ENCODE peak calls at places on chromosomes 2 and 18, in ten cellular contexts. K is A549, A is right lobe of liver, J is HCT116, D is body of pancreas, E is stomach, Q is uterus, X is GM12891, L is tibial nerve, P is ovary. N is an unnamed sample.

GRCh38 chr2:9230051-9230802 is 23.6 kb downstream of the ASAP2 start:
- DNase-seq in K (no peak), A (no peak), J (no peak), D (no peak), E (no peak), Q (no peak), X (no peak), L (no peak), P (no peak), N (peak)

GRCh38 chr2:157536815-157537214 is 91.8 kb downstream of the ACVR1C start:
- DNase-seq in K (no peak), A (no peak), J (no peak), D (no peak), E (no peak), Q (no peak), X (no peak), L (no peak), P (no peak), N (no peak)

GRCh38 chr2:142865924-142866323 is 11.5 kb upstream of the KYNU start:
- DNase-seq in K (no peak), A (no peak), J (no peak), D (no peak), E (no peak), Q (no peak), X (peak), L (no peak), P (no peak), N (no peak)

GRCh38 chr2:165610591-165611029 is 141.1 kb downstream of the CSRNP3 start:
- DNase-seq in K (no peak), A (no peak), J (no peak), D (no peak), E (no peak), Q (no peak), X (no peak), L (no peak), P (no peak), N (no peak)

GRCh38 chr2:185279999-185280398 is 458.6 kb upstream of the FSIP2 start:
- DNase-seq in K (peak), A (no peak), J (no peak), D (no peak), E (no peak), Q (no peak), X (no peak), L (no peak), P (no peak), N (no peak)

GRCh38 chr2:199602271-199602895 is 144.6 kb upstream of the SATB2 start:
- DNase-seq in K (peak), A (no peak), J (peak), D (no peak), E (no peak), Q (no peak), X (no peak), L (no peak), P (no peak), N (no peak)

GRCh38 chr2:198700330-198700729 is 757.4 kb downstream of the SATB2 start:
- DNase-seq in K (no peak), A (no peak), J (no peak), D (no peak), E (no peak), Q (no peak), X (no peak), L (no peak), P (no peak), N (no peak)

GRCh38 chr2:165582409-165582808 is 112.9 kb downstream of the CSRNP3 start:
- DNase-seq in K (no peak), A (no peak), J (no peak), D (no peak), E (no peak), Q (no peak), X (no peak), L (no peak), P (peak), N (peak)

GRCh38 chr2:205650931-205651330 is 31.4 kb upstream of the NRP2 start:
- DNase-seq in K (no peak), A (no peak), J (no peak), D (no peak), E (no peak), Q (no peak), X (no peak), L (no peak), P (no peak), N (no peak)

GRCh38 chr2:212254331-212254730 is 284.3 kb downstream of the ERBB4 start:
- DNase-seq in K (no peak), A (no peak), J (no peak), D (no peak), E (no peak), Q (no peak), X (no peak), L (no peak), P (no peak), N (no peak)

GRCh38 chr2:62363166-62363565 is 142.8 kb downstream of the TMEM17 start:
- DNase-seq in K (no peak), A (no peak), J (no peak), D (no peak), E (no peak), Q (no peak), X (peak), L (no peak), P (no peak), N (no peak)

GRCh38 chr2:3470166-3470651 is 49.1 kb downstream of the ADI1 start:
- DNase-seq in K (no peak), A (no peak), J (no peak), D (peak), E (peak), Q (peak), X (no peak), L (peak), P (peak), N (peak)

GRCh38 chr2:181228661-181229060 is 228.5 kb upstream of the ITGA4 start:
- DNase-seq in K (no peak), A (no peak), J (no peak), D (no peak), E (no peak), Q (no peak), X (no peak), L (no peak), P (no peak), N (no peak)

GRCh38 chr2:120436885-120437603 is 91.1 kb downstream of the INHBB start:
- DNase-seq in K (peak), A (no peak), J (peak), D (peak), E (peak), Q (no peak), X (peak), L (no peak), P (no peak), N (no peak)

GRCh38 chr2:75602724-75603342 is 42.1 kb upstream of the EVA1A start:
- DNase-seq in K (peak), A (no peak), J (no peak), D (no peak), E (no peak), Q (no peak), X (no peak), L (no peak), P (no peak), N (peak)

GRCh38 chr18:59238385-59238784 is 18.4 kb downstream of the GRP start:
- DNase-seq in K (no peak), A (no peak), J (no peak), D (no peak), E (no peak), Q (no peak), X (no peak), L (no peak), P (no peak), N (no peak)

GRCh38 chr18:40932862-40933261 is 1022.2 kb upstream of the PIK3C3 start:
- DNase-seq in K (no peak), A (no peak), J (no peak), D (no peak), E (no peak), Q (no peak), X (no peak), L (no peak), P (no peak), N (no peak)

GRCh38 chr2:98388601-98389247 is 42.5 kb downstream of the CNGA3 start:
- DNase-seq in K (no peak), A (no peak), J (no peak), D (no peak), E (no peak), Q (no peak), X (no peak), L (no peak), P (no peak), N (peak)

GRCh38 chr2:7044253-7045250 is 127.3 kb downstream of the RNF144A start:
- DNase-seq in K (peak), A (peak), J (peak), D (peak), E (peak), Q (peak), X (peak), L (peak), P (peak), N (no peak)

GRCh38 chr2:226835420-226835795 is 446 bp upstream of the RHBDD1 start:
- DNase-seq in K (no peak), A (peak), J (no peak), D (no peak), E (no peak), Q (no peak), X (no peak), L (no peak), P (no peak), N (no peak)

GRCh38 chr2:111668274-111668616 is 215.7 kb downstream of the ANAPC1 start:
- DNase-seq in K (no peak), A (no peak), J (no peak), D (no peak), E (no peak), Q (no peak), X (no peak), L (no peak), P (no peak), N (no peak)

GRCh38 chr2:32272279-32272678 is 5.4 kb upstream of the YIPF4 start:
- DNase-seq in K (no peak), A (no peak), J (no peak), D (no peak), E (no peak), Q (no peak), X (no peak), L (no peak), P (no peak), N (no peak)

GRCh38 chr2:32278476-32278853 is 761 bp downstream of the YIPF4 start:
- DNase-seq in K (no peak), A (no peak), J (no peak), D (no peak), E (no peak), Q (no peak), X (no peak), L (no peak), P (no peak), N (no peak)

GRCh38 chr2:32274289-32274688 is 3.4 kb upstream of the YIPF4 start:
- DNase-seq in K (no peak), A (no peak), J (no peak), D (no peak), E (no peak), Q (no peak), X (no peak), L (no peak), P (no peak), N (no peak)

GRCh38 chr2:32277363-32277673 is 386 bp upstream of the YIPF4 start:
- DNase-seq in K (no peak), A (no peak), J (no peak), D (no peak), E (no peak), Q (no peak), X (no peak), L (no peak), P (no peak), N (no peak)

DNA sequence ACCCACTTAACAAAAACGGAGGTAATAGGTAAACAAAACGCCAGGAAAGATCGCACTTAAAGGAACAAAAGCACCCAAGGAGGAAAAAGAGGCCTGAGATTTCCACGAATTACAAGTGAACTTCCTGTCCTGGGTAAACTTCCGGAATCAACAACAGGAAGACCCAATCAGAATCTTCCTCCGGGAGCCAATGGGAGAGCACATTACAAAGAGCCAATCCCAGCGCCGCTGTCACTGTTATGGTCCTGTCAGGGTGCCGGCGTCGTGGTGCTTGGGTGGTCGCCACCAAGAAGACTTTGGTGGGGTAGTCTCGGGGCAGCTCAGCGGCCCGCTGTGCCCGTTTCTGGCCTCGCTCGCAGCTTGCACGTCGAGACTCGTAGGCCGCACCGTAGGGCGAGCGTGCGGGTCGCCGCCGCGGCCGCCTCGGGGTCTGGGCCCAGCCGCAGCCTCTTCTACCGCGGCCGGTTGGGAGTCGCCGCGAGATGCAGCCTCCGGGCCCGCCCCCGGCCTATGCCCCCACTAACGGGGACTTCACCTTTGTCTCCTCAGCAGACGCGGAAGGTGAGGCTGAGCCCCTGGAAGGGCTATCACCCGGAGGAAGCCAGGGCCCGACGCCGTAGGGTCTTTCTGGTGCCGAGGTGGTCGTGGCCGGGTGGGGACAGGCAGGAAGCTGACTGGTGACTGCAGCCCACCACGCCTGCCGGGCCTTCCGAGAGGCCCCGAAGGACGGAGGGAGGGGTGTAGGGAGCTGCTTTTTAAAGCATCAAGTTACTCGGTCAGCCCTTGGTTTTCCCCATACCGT is at the start of gene YIPF4:
- DNase-seq in K (peak), A (peak), J (peak), D (peak), E (peak), Q (peak), X (peak), L (peak), P (peak), N (peak)
- TF ChIP-seq POLR2A in K (peak), A (peak), J (peak), D (no peak), E (no peak), Q (peak), X (peak), L (peak), P (peak), N (peak)

DNA sequence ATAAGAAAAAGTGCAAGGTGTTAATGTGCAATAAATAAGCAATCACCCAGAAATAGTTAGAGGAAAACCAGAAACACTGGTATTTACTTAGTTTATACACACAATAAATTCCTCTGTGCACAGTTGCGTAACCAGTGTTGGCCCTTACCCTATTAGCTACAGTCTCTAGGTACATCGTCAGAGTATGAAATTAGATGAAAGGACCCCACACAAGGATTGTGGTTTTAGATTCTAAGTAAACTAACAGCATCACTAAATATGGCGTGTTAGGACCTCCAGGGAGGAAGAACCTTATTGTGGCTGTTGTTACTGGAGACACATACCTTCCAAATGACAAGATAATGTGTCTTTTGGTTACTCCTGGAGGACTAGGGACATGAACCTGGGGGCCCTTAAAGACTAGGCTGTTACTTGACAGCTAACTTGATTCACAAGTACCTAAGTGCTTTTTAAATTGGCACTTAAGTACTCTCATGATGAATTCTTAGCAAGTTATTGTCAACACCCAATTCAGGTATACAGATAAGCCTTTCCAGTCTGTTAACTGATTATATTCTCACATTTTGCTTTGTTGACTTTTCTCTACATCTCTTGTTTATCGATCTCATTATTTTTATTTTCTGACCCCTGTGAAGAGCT is 115.3 kb downstream of the FEZ2 start:
- DNase-seq in K (peak), A (no peak), J (no peak), D (peak), E (no peak), Q (no peak), X (no peak), L (no peak), P (no peak), N (no peak)
- TF ChIP-seq POLR2A in K (no peak), A (no peak), J (no peak), D (no peak), E (no peak), Q (no peak), X (no peak), L (no peak), P (no peak), N (no peak)

GRCh38 chr2:46073540-46074018 is 223.6 kb upstream of the EPAS1 start:
- DNase-seq in K (peak), A (no peak), J (peak), D (no peak), E (no peak), Q (no peak), X (no peak), L (no peak), P (no peak), N (no peak)
- TF ChIP-seq POLR2A in K (no peak), A (no peak), J (no peak), D (no peak), E (no peak), Q (no peak), X (no peak), L (no peak), P (no peak), N (peak)

GRCh38 chr2:70143314-70144150 is 47.3 kb downstream of the C2orf42 start:
- DNase-seq in K (peak), A (peak), J (peak), D (peak), E (peak), Q (peak), X (no peak), L (no peak), P (peak), N (no peak)
- TF ChIP-seq POLR2A in K (peak), A (peak), J (peak), D (no peak), E (no peak), Q (peak), X (peak), L (no peak), P (no peak), N (no peak)